ENCODE peak calls at places on chromosomes 13 and 19, in six cellular contexts. N is IMR-90, Y is adipocyte, W is GM23248, T is HCT116, D is NT2/D1. Z is an unnamed sample.

GRCh38 chr13:22883961-22884360 is 296.8 kb upstream of the SGCG start:
- DNase-seq in Y (no peak), D (no peak), N (no peak), T (no peak), W (no peak), Z (no peak)

GRCh38 chr13:76331948-76332712 is 554.1 kb downstream of the KCTD12 start:
- DNase-seq in W (no peak), D (no peak), Y (peak; percentile 79), T (no peak), N (peak; percentile 56), Z (no peak)

GRCh38 chr13:31172535-31172934 is 10.8 kb upstream of the HSPH1 start:
- DNase-seq in N (peak; percentile 84), Y (peak; percentile 77), D (no peak), T (peak; percentile 31), W (peak; percentile 82), Z (no peak)

GRCh38 chr19:21604351-21604926 is 99.0 kb downstream of the ZNF429 start:
- DNase-seq in W (peak; percentile 60), N (peak; percentile 21), Y (peak; percentile 56), D (peak; percentile 70), T (no peak), Z (peak; percentile 27)

GRCh38 chr13:23447927-23448326 is 14.4 kb upstream of the SACS start:
- DNase-seq in Y (peak; percentile 48), W (peak; percentile 52), N (peak; percentile 96), T (no peak), D (no peak), Z (no peak)

GRCh38 chr13:75417006-75417384 is 65.0 kb downstream of the TBC1D4 start:
- DNase-seq in W (peak; percentile 27), T (no peak), D (no peak), N (no peak), Y (no peak), Z (no peak)

GRCh38 chr13:50511877-50512332 is 331.6 kb downstream of the DLEU7 start:
- DNase-seq in T (no peak), N (no peak), W (no peak), D (no peak), Y (no peak), Z (peak; percentile 31)

GRCh38 chr13:73179906-73180305 is 121.1 kb downstream of the KLF5 start:
- DNase-seq in Y (peak; percentile 56), W (no peak), T (no peak), D (no peak), N (peak; percentile 80), Z (no peak)

GRCh38 chr19:39970424-39970673 is 616 bp upstream of the PSMC4 start:
- DNase-seq in Y (no peak), D (no peak), T (no peak), N (no peak), W (no peak), Z (no peak)

GRCh38 chr13:30991922-30992321 is 59.5 kb downstream of the TEX26 start:
- DNase-seq in D (no peak), Y (no peak), N (no peak), T (no peak), W (no peak), Z (no peak)

GRCh38 chr19:20278342-20278741 is 111.3 kb downstream of the ZNF486 start:
- DNase-seq in W (peak; percentile 71), D (no peak), T (no peak), Y (peak; percentile 70), N (no peak), Z (no peak)

GRCh38 chr19:35986664-35987570 is 8.1 kb upstream of the SDHAF1 start:
- DNase-seq in W (peak; percentile 48), D (no peak), T (no peak), N (no peak), Y (peak; percentile 45), Z (peak; percentile 40)

DNA sequence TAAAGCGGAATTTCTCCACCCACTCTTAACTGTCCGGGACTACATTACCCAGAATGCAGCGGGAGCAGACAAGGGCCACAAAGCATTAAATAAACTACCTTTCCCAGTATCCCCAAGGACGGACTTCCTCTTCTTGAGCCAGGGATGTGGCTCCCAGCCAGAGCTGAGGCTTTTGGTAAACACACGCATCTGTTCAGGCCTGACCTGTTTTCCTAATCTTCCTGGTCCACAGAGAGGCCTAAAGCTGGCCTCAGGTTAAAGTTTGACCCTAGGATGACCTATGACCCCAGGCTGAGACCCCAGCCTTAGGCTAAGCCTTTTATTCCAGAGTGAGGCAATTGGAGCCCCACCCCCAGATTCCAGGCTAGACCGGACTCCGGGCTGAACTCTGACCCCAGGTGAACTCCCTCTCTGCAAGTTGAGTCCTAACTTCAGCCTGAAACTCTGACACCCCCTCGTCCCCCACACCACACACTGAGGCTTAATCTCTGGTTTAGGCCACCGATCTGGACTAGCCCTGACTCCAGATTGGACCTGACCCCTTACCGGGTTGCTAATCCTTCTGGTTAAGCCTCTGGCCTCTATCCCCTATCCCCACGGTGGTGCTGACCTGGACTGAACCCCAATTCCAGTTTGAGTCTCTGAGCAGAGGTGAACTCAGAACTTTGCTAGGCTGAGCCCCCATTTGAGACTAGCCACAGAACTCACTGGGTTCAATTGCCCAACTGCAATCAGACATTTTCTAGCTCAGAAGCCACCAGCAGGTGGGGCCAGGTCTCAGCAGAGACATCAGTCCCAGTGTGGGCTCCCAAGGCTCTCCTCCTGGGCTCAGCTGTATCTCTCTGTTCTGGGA is 719 bp upstream of the GPR108 start:
- DNase-seq in T (no peak), N (peak; percentile 80), W (peak; percentile 92), D (no peak), Y (peak; percentile 91), Z (peak; percentile 98)
- H3K4me3 ChIP-seq in T (peak overlapping the region; percentile 50), N (no peak overlapping the region), W (peak overlapping the region; percentile 27), D (peak overlapping the region; percentile 9), Y (peak overlapping the region; percentile 73), Z (no peak overlapping the region)

DNA sequence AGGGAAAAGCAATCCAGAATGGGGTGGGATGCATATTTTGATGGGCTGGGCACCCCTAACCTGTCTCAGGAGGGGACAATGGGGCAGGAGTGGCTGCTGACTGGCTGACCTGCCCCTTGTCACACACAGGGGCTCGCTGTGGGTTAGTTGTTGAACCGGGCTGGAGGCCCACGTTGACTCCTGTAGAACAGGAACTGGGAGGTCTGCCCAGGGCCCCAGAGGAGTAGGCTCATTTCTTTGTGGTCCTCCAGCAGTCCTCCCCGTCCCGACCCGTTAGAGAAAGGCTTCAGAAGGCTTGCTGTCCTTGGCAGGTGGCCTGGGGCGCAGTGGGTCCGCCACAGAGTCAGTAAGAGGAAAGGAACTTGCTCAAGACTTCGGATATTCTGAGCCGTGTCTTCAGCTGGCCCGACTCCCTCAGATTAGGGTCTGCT is 70.1 kb downstream of the COL4A1 start:
- DNase-seq in N (no peak), W (no peak), Y (no peak), T (no peak), D (no peak), Z (no peak)
- H3K4me1 ChIP-seq in N (peaks cover 25% of the 10 kb centered on the region), W (peaks cover 15% of the 10 kb centered on the region), Y (peaks cover 62% of the 10 kb centered on the region), T (no peaks in the 10 kb centered on the region), D (no peaks in the 10 kb centered on the region), Z (no peaks in the 10 kb centered on the region)

GRCh38 chr13:92097337-92097903 is 699.0 kb downstream of the GPC5 start:
- DNase-seq in D (no peak), T (no peak), Y (no peak), N (no peak), W (no peak), Z (no peak)
- H3K9ac ChIP-seq in D (no peak overlapping the region), T (no peak overlapping the region), Y (no peak overlapping the region), N (no peak overlapping the region), W (no peak overlapping the region), Z (no peak overlapping the region)

GRCh38 chr19:3669134-3669436 is 31.2 kb downstream of the PIP5K1C start:
- DNase-seq in Y (no peak), D (no peak), W (no peak), N (no peak), T (no peak), Z (no peak)
- H3K4me3 ChIP-seq in Y (no peak overlapping the region), D (no peak overlapping the region), W (no peak overlapping the region), N (no peak overlapping the region), T (no peak overlapping the region), Z (no peak overlapping the region)

GRCh38 chr13:40328091-40328490 is 338.4 kb downstream of the FOXO1 start:
- DNase-seq in D (no peak), Y (no peak), T (no peak), N (no peak), W (no peak), Z (no peak)
- H3K4me1 ChIP-seq in D (no peaks in the 10 kb centered on the region), Y (no peaks in the 10 kb centered on the region), T (no peaks in the 10 kb centered on the region), N (no peaks in the 10 kb centered on the region), W (no peaks in the 10 kb centered on the region), Z (no peaks in the 10 kb centered on the region)

GRCh38 chr13:97946951-97947588 is 6.4 kb upstream of the IPO5 start:
- DNase-seq in Y (peak; percentile 91), D (no peak), N (peak; percentile 90), W (peak; percentile 92), T (no peak), Z (no peak)
- H3K9ac ChIP-seq in Y (peak overlapping the region; percentile 61), D (no peak overlapping the region), N (peak overlapping the region; percentile 32), W (peak overlapping the region; percentile 68), T (no peak overlapping the region), Z (no peak overlapping the region)

DNA sequence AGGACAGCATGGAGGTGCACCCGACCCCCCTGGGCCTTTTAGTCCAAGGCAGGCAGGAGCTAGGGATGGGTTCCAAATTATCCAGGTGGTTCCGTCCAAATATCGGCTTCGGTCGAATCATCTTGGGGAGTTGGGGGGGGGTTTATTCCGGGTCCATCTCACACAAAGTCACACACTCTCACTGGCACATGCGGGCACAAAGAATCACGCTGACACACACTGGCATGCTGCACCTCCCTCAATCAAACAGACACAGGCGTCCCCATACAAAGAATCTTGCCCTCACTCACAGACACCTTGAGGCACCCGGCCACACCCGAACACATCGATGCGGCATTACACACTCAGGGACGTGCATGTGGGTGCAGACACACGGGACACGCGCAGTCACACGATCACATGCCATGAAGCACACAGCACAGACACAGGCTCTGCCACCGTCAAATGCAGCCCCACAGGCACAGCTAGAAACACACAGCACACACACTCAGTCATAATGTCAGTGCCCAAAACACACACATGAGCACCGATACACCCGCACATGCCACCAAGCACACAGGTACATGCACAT is 7.8 kb downstream of the NFIX start:
- DNase-seq in N (no peak), Y (no peak), T (no peak), W (no peak), D (no peak), Z (peak; percentile 19)
- H3K4me3 ChIP-seq in N (no peak overlapping the region), Y (peak overlapping the region; percentile 51), T (no peak overlapping the region), W (peak overlapping the region; percentile 59), D (no peak overlapping the region), Z (no peak overlapping the region)

GRCh38 chr19:45423033-45423588 is 606 bp downstream of the ERCC1 start:
- DNase-seq in Y (no peak), T (no peak), N (no peak), D (no peak), W (no peak), Z (peak; percentile 99)
- H3K4me1 ChIP-seq in Y (peaks cover 31% of the 10 kb centered on the region), T (peaks cover 38% of the 10 kb centered on the region), N (peaks cover 5% of the 10 kb centered on the region), D (peaks cover 2% of the 10 kb centered on the region), W (peaks cover 34% of the 10 kb centered on the region), Z (no peaks in the 10 kb centered on the region)

GRCh38 chr19:41871573-41872383 is 5.3 kb upstream of the CD79A start:
- DNase-seq in N (no peak), D (no peak), T (no peak), W (no peak), Y (no peak), Z (no peak)
- H3K9ac ChIP-seq in N (no peak overlapping the region), D (no peak overlapping the region), T (no peak overlapping the region), W (no peak overlapping the region), Y (no peak overlapping the region), Z (peak overlapping the region; percentile 46)

GRCh38 chr13:109412232-109412935 is 374.0 kb downstream of the IRS2 start:
- DNase-seq in D (peak; percentile 39), Y (peak; percentile 29), W (peak; percentile 31), T (peak; percentile 18), N (peak; percentile 33), Z (peak; percentile 26)
- H3K4me3 ChIP-seq in D (no peak overlapping the region), Y (peak overlapping the region; percentile 21), W (no peak overlapping the region), T (no peak overlapping the region), N (no peak overlapping the region), Z (no peak overlapping the region)